ENCODE peak calls at places on chromosome 22, in five cellular contexts. One of them, this sample, is unnamed.

GRCh38 chr22:45240137-45240809 is 421 bp downstream of the KIAA0930 start:
- DNase-seq in body of pancreas: no peak
- DNase-seq in IMR-90: no peak
- DNase-seq in right lobe of liver: no peak
- DNase-seq in adrenal gland: no peak
- DNase-seq in this sample: peak; percentile 45

GRCh38 chr22:28952857-28953256 is 69.5 kb downstream of the ZNRF3 start:
- DNase-seq in body of pancreas: no peak
- DNase-seq in IMR-90: peak; percentile 80
- DNase-seq in right lobe of liver: no peak
- DNase-seq in adrenal gland: no peak
- DNase-seq in this sample: no peak

GRCh38 chr22:33099593-33099992 is 41.4 kb upstream of the SYN3 start:
- DNase-seq in body of pancreas: no peak
- DNase-seq in IMR-90: no peak
- DNase-seq in right lobe of liver: no peak
- DNase-seq in adrenal gland: no peak
- DNase-seq in this sample: no peak

GRCh38 chr22:35183917-35184316 is 73.4 kb upstream of the HMGXB4 start:
- DNase-seq in body of pancreas: no peak
- DNase-seq in IMR-90: no peak
- DNase-seq in right lobe of liver: no peak
- DNase-seq in adrenal gland: no peak
- DNase-seq in this sample: no peak

GRCh38 chr22:30564766-30565118 is 9.7 kb downstream of the GAL3ST1 start:
- DNase-seq in body of pancreas: no peak
- DNase-seq in IMR-90: no peak
- DNase-seq in right lobe of liver: no peak
- DNase-seq in adrenal gland: no peak
- DNase-seq in this sample: no peak

GRCh38 chr22:26573026-26573662 is 16.8 kb downstream of the TPST2 start:
- DNase-seq in body of pancreas: peak; percentile 54
- DNase-seq in IMR-90: peak; percentile 48
- DNase-seq in right lobe of liver: peak; percentile 74
- DNase-seq in adrenal gland: peak; percentile 65
- DNase-seq in this sample: no peak

GRCh38 chr22:48630444-48630777 is 1197.3 kb downstream of the BRD1 start:
- DNase-seq in body of pancreas: no peak
- DNase-seq in IMR-90: no peak
- DNase-seq in right lobe of liver: no peak
- DNase-seq in adrenal gland: no peak
- DNase-seq in this sample: no peak

GRCh38 chr22:45042263-45042662 is 32.5 kb upstream of the PHF21B start:
- DNase-seq in body of pancreas: no peak
- DNase-seq in IMR-90: no peak
- DNase-seq in right lobe of liver: no peak
- DNase-seq in adrenal gland: no peak
- DNase-seq in this sample: no peak

GRCh38 chr22:45441158-45441557 is 27.7 kb downstream of the RIBC2 start:
- DNase-seq in body of pancreas: peak; percentile 68
- DNase-seq in IMR-90: peak; percentile 68
- DNase-seq in right lobe of liver: no peak
- DNase-seq in adrenal gland: peak; percentile 58
- DNase-seq in this sample: peak; percentile 51

GRCh38 chr22:23565288-23565941 is 14.7 kb downstream of the IGLL1 start:
- DNase-seq in body of pancreas: no peak
- DNase-seq in IMR-90: no peak
- DNase-seq in right lobe of liver: no peak
- DNase-seq in adrenal gland: no peak
- DNase-seq in this sample: no peak

GRCh38 chr22:28969401-28970168 is 86.2 kb downstream of the ZNRF3 start:
- DNase-seq in body of pancreas: no peak
- DNase-seq in IMR-90: no peak
- DNase-seq in right lobe of liver: no peak
- DNase-seq in adrenal gland: no peak
- DNase-seq in this sample: no peak

GRCh38 chr22:48973694-48974041 is 854.0 kb downstream of the BRD1 start:
- DNase-seq in body of pancreas: no peak
- DNase-seq in IMR-90: no peak
- DNase-seq in right lobe of liver: no peak
- DNase-seq in adrenal gland: no peak
- DNase-seq in this sample: no peak

GRCh38 chr22:44955102-44955501 is 54.7 kb downstream of the PHF21B start:
- DNase-seq in body of pancreas: no peak
- DNase-seq in IMR-90: no peak
- DNase-seq in right lobe of liver: no peak
- DNase-seq in adrenal gland: no peak
- DNase-seq in this sample: no peak

GRCh38 chr22:32848226-32848625 is 46.7 kb downstream of the TIMP3 start:
- DNase-seq in body of pancreas: no peak
- DNase-seq in IMR-90: no peak
- DNase-seq in right lobe of liver: no peak
- DNase-seq in adrenal gland: no peak
- DNase-seq in this sample: no peak

GRCh38 chr22:46083383-46084350 is 66.7 kb upstream of the PPARA start:
- DNase-seq in body of pancreas: no peak
- DNase-seq in IMR-90: no peak
- DNase-seq in right lobe of liver: peak; percentile 39
- DNase-seq in adrenal gland: peak; percentile 14
- DNase-seq in this sample: no peak

GRCh38 chr22:39820266-39820665 is 73.3 kb downstream of the ENTHD1 start:
- DNase-seq in body of pancreas: no peak
- DNase-seq in IMR-90: peak; percentile 82
- DNase-seq in right lobe of liver: no peak
- DNase-seq in adrenal gland: peak; percentile 34
- DNase-seq in this sample: peak; percentile 14

GRCh38 chr22:33101550-33101949 is 43.4 kb upstream of the SYN3 start:
- DNase-seq in body of pancreas: no peak
- DNase-seq in IMR-90: no peak
- DNase-seq in right lobe of liver: no peak
- DNase-seq in adrenal gland: no peak
- DNase-seq in this sample: no peak

GRCh38 chr22:33512961-33513360 is 407.3 kb downstream of the LARGE1 start:
- DNase-seq in body of pancreas: no peak
- DNase-seq in IMR-90: peak; percentile 46
- DNase-seq in right lobe of liver: no peak
- DNase-seq in adrenal gland: no peak
- DNase-seq in this sample: no peak

GRCh38 chr22:50180727-50181521 is 4.8 kb upstream of the TRABD start:
- DNase-seq in body of pancreas: no peak
- DNase-seq in IMR-90: no peak
- DNase-seq in right lobe of liver: peak; percentile 45
- DNase-seq in adrenal gland: no peak
- DNase-seq in this sample: no peak

GRCh38 chr22:33889748-33890147 is 30.5 kb downstream of the LARGE1 start:
- DNase-seq in body of pancreas: no peak
- DNase-seq in IMR-90: no peak
- DNase-seq in right lobe of liver: no peak
- DNase-seq in adrenal gland: no peak
- DNase-seq in this sample: no peak

GRCh38 chr22:49512471-49512870 is 315.2 kb downstream of the BRD1 start:
- DNase-seq in body of pancreas: no peak
- DNase-seq in IMR-90: no peak
- DNase-seq in right lobe of liver: no peak
- DNase-seq in adrenal gland: no peak
- DNase-seq in this sample: no peak

GRCh38 chr22:30883586-30884145 is 84.9 kb downstream of the MORC2 start:
- DNase-seq in body of pancreas: no peak
- DNase-seq in IMR-90: no peak
- DNase-seq in right lobe of liver: peak; percentile 32
- DNase-seq in adrenal gland: no peak
- DNase-seq in this sample: no peak

GRCh38 chr22:36052505-36052941 is 23.9 kb upstream of the RBFOX2 start:
- DNase-seq in body of pancreas: peak; percentile 14
- DNase-seq in IMR-90: peak; percentile 57
- DNase-seq in right lobe of liver: no peak
- DNase-seq in adrenal gland: no peak
- DNase-seq in this sample: peak; percentile 36

GRCh38 chr22:38981005-38981658 is 1.0 kb upstream of the APOBEC3B start:
- DNase-seq in body of pancreas: peak; percentile 80
- DNase-seq in IMR-90: peak; percentile 31
- DNase-seq in right lobe of liver: peak; percentile 37
- DNase-seq in adrenal gland: peak; percentile 60
- DNase-seq in this sample: no peak

GRCh38 chr22:45091254-45091854 is 72.4 kb upstream of the NUP50 start:
- DNase-seq in body of pancreas: no peak
- DNase-seq in IMR-90: no peak
- DNase-seq in right lobe of liver: no peak
- DNase-seq in adrenal gland: no peak
- DNase-seq in this sample: no peak

GRCh38 chr22:24106385-24107381 is 74.6 kb upstream of the SUSD2 start:
- DNase-seq in body of pancreas: no peak
- DNase-seq in IMR-90: no peak
- DNase-seq in right lobe of liver: no peak
- DNase-seq in adrenal gland: peak; percentile 34
- DNase-seq in this sample: no peak

GRCh38 chr22:44245867-44246266 is 65.1 kb downstream of the PARVG start:
- DNase-seq in body of pancreas: no peak
- DNase-seq in IMR-90: no peak
- DNase-seq in right lobe of liver: no peak
- DNase-seq in adrenal gland: no peak
- DNase-seq in this sample: no peak

GRCh38 chr22:42719133-42719532 is 1.5 kb downstream of the A4GALT start:
- DNase-seq in body of pancreas: no peak
- DNase-seq in IMR-90: no peak
- DNase-seq in right lobe of liver: no peak
- DNase-seq in adrenal gland: no peak
- DNase-seq in this sample: no peak
- TF ChIP-seq POLR2A in body of pancreas: no peak
- TF ChIP-seq POLR2A in IMR-90: no peak
- TF ChIP-seq POLR2A in right lobe of liver: no peak
- TF ChIP-seq POLR2A in adrenal gland: no peak
- TF ChIP-seq POLR2A in this sample: no peak

DNA sequence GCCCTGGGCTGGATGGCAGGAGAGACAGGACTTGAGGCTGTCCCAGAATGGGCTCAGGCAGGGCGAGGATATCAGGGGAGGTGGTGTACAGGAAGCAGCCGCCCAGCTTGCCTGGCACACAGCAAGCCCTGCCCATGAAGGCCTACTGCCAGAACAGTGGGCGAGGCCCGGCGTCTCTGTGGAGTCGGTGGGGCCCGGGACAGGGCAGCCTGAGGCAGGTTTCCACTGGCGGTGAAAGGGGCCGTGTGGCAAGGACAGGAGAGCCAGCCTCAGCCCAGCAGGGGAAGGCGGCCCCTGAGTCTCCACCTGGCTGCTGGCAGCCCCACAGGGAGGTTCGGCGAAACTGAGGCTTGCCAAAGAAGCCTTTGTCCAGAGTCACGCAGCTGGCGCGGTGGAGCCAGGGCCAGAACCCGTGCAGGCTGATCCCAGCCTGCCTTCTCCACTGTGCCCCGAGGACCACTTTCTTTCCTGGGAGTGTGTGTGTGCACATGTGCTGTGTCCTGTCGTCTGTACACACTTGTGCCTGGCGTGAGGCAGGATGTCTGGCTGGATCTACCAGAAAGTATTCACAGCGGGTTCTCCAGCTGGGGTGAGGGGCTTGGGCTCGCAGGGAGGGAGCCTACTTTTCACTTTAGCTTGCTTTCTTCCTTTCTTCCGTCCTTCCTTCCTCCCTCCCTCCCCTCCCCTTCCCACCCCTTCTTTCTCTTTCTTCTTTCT is 1.2 kb downstream of the TSPO start:
- DNase-seq in body of pancreas: peak; percentile 84
- DNase-seq in IMR-90: peak; percentile 22
- DNase-seq in right lobe of liver: peak; percentile 76
- DNase-seq in adrenal gland: peak; percentile 79
- DNase-seq in this sample: peak; percentile 65
- TF ChIP-seq POLR2A in body of pancreas: peak; percentile 45
- TF ChIP-seq POLR2A in IMR-90: no peak
- TF ChIP-seq POLR2A in right lobe of liver: peak; percentile 24
- TF ChIP-seq POLR2A in adrenal gland: peak; percentile 37
- TF ChIP-seq POLR2A in this sample: peak; percentile 40

DNA sequence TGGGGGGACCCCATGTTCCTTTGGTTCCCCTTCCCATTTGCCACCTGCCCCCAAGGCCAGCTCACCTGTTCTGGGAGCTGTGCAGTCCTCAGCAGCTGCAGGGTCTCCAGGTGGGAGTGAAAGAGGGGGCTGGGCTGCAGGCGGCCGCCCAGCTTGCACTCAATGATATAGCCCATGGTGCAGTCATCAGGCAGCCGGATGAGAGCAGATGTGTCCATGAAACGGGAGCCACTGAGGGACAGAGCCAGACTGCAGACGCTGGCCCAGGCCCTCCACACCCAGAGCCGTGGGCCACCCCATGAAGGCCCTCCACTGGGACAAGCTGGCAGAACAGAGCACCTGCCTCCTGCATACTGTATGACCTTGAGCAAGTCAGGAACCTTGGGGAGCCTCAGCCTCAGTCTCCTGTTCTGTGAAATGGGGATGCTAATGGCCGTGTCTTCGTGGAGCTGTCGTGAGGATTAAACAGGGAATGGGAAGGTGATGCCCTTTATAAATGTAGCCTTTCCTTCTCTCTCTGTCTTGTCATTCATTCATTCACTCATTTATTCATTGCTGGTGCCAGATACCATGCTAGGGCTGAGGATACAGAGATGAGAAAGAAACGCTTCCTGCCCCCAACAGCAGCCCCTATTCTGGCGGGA is 11.6 kb downstream of the MFNG start:
- DNase-seq in body of pancreas: no peak
- DNase-seq in IMR-90: no peak
- DNase-seq in right lobe of liver: no peak
- DNase-seq in adrenal gland: no peak
- DNase-seq in this sample: no peak
- TF ChIP-seq POLR2A in body of pancreas: no peak
- TF ChIP-seq POLR2A in IMR-90: no peak
- TF ChIP-seq POLR2A in right lobe of liver: no peak
- TF ChIP-seq POLR2A in adrenal gland: no peak
- TF ChIP-seq POLR2A in this sample: no peak

GRCh38 chr22:47203554-47203991 is 441.1 kb downstream of the TBC1D22A start:
- DNase-seq in body of pancreas: no peak
- DNase-seq in IMR-90: no peak
- DNase-seq in right lobe of liver: no peak
- DNase-seq in adrenal gland: no peak
- DNase-seq in this sample: no peak

GRCh38 chr22:47206185-47206584 is 443.7 kb downstream of the TBC1D22A start:
- DNase-seq in body of pancreas: no peak
- DNase-seq in IMR-90: no peak
- DNase-seq in right lobe of liver: no peak
- DNase-seq in adrenal gland: no peak
- DNase-seq in this sample: no peak

GRCh38 chr22:47204002-47204979 is 441.8 kb downstream of the TBC1D22A start:
- DNase-seq in body of pancreas: no peak
- DNase-seq in IMR-90: no peak
- DNase-seq in right lobe of liver: no peak
- DNase-seq in adrenal gland: no peak
- DNase-seq in this sample: no peak

GRCh38 chr22:47205562-47205961 is 443.1 kb downstream of the TBC1D22A start:
- DNase-seq in body of pancreas: no peak
- DNase-seq in IMR-90: no peak
- DNase-seq in right lobe of liver: no peak
- DNase-seq in adrenal gland: no peak
- DNase-seq in this sample: no peak

DNA sequence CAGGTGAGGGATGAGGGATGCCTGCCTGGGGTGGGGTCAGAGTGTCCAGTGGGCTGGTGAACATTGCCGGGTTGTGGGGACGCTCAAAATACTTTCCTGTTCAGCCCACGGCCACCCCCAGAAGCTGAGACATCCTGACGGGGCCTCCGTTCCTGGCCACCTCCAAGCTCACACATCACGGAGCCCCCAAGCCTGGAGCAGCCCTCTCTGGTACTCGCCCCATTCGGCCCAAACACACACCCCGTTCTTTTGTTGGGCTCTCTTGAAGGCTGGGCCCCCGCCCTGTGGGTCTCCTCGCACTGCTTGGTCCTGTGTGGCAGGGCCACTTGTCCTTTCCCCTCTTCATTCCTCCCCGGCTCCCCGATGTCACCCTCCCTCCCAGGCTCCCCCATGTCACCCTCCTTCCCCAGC is 442.6 kb downstream of the TBC1D22A start:
- DNase-seq in body of pancreas: no peak
- DNase-seq in IMR-90: no peak
- DNase-seq in right lobe of liver: no peak
- DNase-seq in adrenal gland: no peak
- DNase-seq in this sample: no peak
- TF ChIP-seq POLR2A in body of pancreas: no peak
- TF ChIP-seq POLR2A in IMR-90: no peak
- TF ChIP-seq POLR2A in right lobe of liver: no peak
- TF ChIP-seq POLR2A in adrenal gland: no peak
- TF ChIP-seq POLR2A in this sample: no peak

This sample was measured in H54.